ENCODE peak calls at places on chromosomes 4 and X, in six cellular contexts. J is ecto neural progenitor cell, K is M059J, A is T follicular helper cell, S is HT1080, T is AG10803. N is an unnamed sample.

GRCh38 chr4:88456757-88457306 is at the start of gene HERC5:
- DNase-seq in J (peak; percentile 89), K (peak; percentile 97), A (peak; percentile 89), S (peak; percentile 88), T (peak; percentile 76), N (peak; percentile 98)

GRCh38 chr4:80006935-80007744 is 65.9 kb downstream of the ANTXR2 start:
- DNase-seq in J (no peak), K (no peak), A (no peak), S (no peak), T (peak; percentile 35), N (peak; percentile 57)

GRCh38 chrX:39112143-39112542 is 310.9 kb downstream of the MID1IP1 start:
- DNase-seq in J (no peak), K (peak; percentile 13), A (no peak), S (no peak), T (peak; percentile 23), N (no peak)

GRCh38 chrX:128862557-128862956 is 660.7 kb downstream of the SMARCA1 start:
- DNase-seq in J (no peak), K (no peak), A (no peak), S (no peak), T (no peak), N (no peak)

GRCh38 chr4:168593399-168593798 is 96.5 kb downstream of the PALLD start:
- DNase-seq in J (no peak), K (peak; percentile 20), A (no peak), S (no peak), T (no peak), N (no peak)

GRCh38 chr4:5572114-5572513 is 136.2 kb downstream of the EVC2 start:
- DNase-seq in J (no peak), K (peak; percentile 56), A (no peak), S (no peak), T (peak; percentile 76), N (peak; percentile 56)

GRCh38 chr4:95594629-95595028 is 45.9 kb upstream of the UNC5C start:
- DNase-seq in J (no peak), K (no peak), A (no peak), S (no peak), T (no peak), N (no peak)

GRCh38 chrX:103376979-103377324 is 614 bp downstream of the BEX3 start:
- DNase-seq in J (peak; percentile 67), K (peak; percentile 33), A (no peak), S (no peak), T (no peak), N (peak; percentile 42)

GRCh38 chr4:46016306-46016705 is 107.5 kb downstream of the GABRG1 start:
- DNase-seq in J (no peak), K (no peak), A (no peak), S (no peak), T (no peak), N (peak; percentile 1)

GRCh38 chr4:67555447-67555846 is 3.1 kb upstream of the STAP1 start:
- DNase-seq in J (no peak), K (no peak), A (no peak), S (no peak), T (no peak), N (no peak)

GRCh38 chrX:14064632-14065432 is 35.1 kb upstream of the GEMIN8 start:
- DNase-seq in J (no peak), K (no peak), A (no peak), S (peak; percentile 18), T (no peak), N (no peak)

GRCh38 chr4:121968859-121969258 is 17.0 kb upstream of the TRPC3 start:
- DNase-seq in J (no peak), K (no peak), A (no peak), S (no peak), T (no peak), N (no peak)

GRCh38 chrX:95764972-95765451 is 919.6 kb upstream of the DIAPH2 start:
- DNase-seq in J (peak; percentile 52), K (peak; percentile 5), A (no peak), S (peak; percentile 5), T (peak; percentile 3), N (peak; percentile 72)

GRCh38 chrX:16185725-16186136 is 18.4 kb downstream of the MAGEB17 start:
- DNase-seq in J (no peak), K (peak; percentile 94), A (no peak), S (peak; percentile 96), T (peak; percentile 77), N (peak; percentile 83)

GRCh38 chr4:99710020-99710419 is 52.4 kb upstream of the C4orf54 start:
- DNase-seq in J (no peak), K (no peak), A (no peak), S (no peak), T (no peak), N (no peak)

GRCh38 chr4:1416948-1417260 is 10.7 kb upstream of the NKX1-1 start:
- DNase-seq in J (no peak), K (no peak), A (no peak), S (no peak), T (no peak), N (no peak)

GRCh38 chr4:168794881-168795280 is 215.2 kb downstream of the CBR4 start:
- DNase-seq in J (no peak), K (no peak), A (no peak), S (no peak), T (no peak), N (no peak)

GRCh38 chr4:165874799-165875371 is 1.8 kb downstream of the TLL1 start:
- DNase-seq in J (peak; percentile 75), K (no peak), A (no peak), S (no peak), T (no peak), N (peak; percentile 85)

GRCh38 chrX:17022205-17022604 is 75.7 kb downstream of the REPS2 start:
- DNase-seq in J (no peak), K (peak; percentile 62), A (no peak), S (peak; percentile 24), T (peak; percentile 63), N (peak; percentile 19)

GRCh38 chrX:153381684-153382532 is 19.2 kb downstream of the PNMA6E start:
- DNase-seq in J (no peak), K (peak; percentile 83), A (no peak), S (peak; percentile 39), T (peak; percentile 92), N (peak; percentile 63)

GRCh38 chr4:168521736-168522135 is 24.9 kb downstream of the PALLD start:
- DNase-seq in J (no peak), K (peak; percentile 26), A (no peak), S (no peak), T (no peak), N (no peak)

GRCh38 chr4:75845992-75846391 is 56.3 kb downstream of the PPEF2 start:
- DNase-seq in J (no peak), K (peak; percentile 52), A (no peak), S (no peak), T (no peak), N (no peak)

GRCh38 chrX:10579753-10580060 is 40.7 kb downstream of the MID1 start:
- DNase-seq in J (no peak), K (peak; percentile 52), A (no peak), S (peak; percentile 65), T (no peak), N (peak; percentile 75)

GRCh38 chr4:99648321-99648720 is 9.3 kb downstream of the C4orf54 start:
- DNase-seq in J (no peak), K (no peak), A (no peak), S (no peak), T (no peak), N (no peak)

GRCh38 chrX:96770315-96770714 is 85.7 kb downstream of the DIAPH2 start:
- DNase-seq in J (no peak), K (peak; percentile 1), A (no peak), S (peak; percentile 1), T (peak; percentile 20), N (peak; percentile 29)